ENCODE peak calls at places on chromosomes 16 and 17, in ten cellular contexts. G is testis, X is IMR-90, Q is A549, W is heart left ventricle, E is stomach, S is prostate gland, J is gastrocnemius medialis, I is sigmoid colon, A is tibial nerve. R is an unnamed sample. For H3K4me1, the result is how much of the 10 kb centered on the place peaks cover.

GRCh38 chr17:76394166-76394565 is 9.8 kb downstream of the SPHK1 start:
- DNase-seq in G (no peak), X (no peak), Q (no peak), W (no peak), E (no peak), S (no peak), J (no peak), I (no peak), A (no peak), R (no peak)

GRCh38 chr16:85767569-85767968 is 16.7 kb upstream of the C16orf74 start:
- DNase-seq in G (no peak), X (peak), Q (peak), W (no peak), E (no peak), S (no peak), J (no peak), I (no peak), A (no peak), R (no peak)

GRCh38 chr17:15490634-15491261 is 23.3 kb upstream of the CDRT4 start:
- DNase-seq in G (peak), X (peak), Q (no peak), W (peak), E (no peak), S (no peak), J (peak), I (peak), A (peak), R (peak)

GRCh38 chr17:11848330-11848729 is 148.9 kb downstream of the ZNF18 start:
- DNase-seq in G (no peak), X (no peak), Q (no peak), W (no peak), E (no peak), S (no peak), J (no peak), I (no peak), A (no peak), R (no peak)

GRCh38 chr17:9472094-9472493 is 103.5 kb downstream of the STX8 start:
- DNase-seq in G (no peak), X (peak), Q (no peak), W (no peak), E (no peak), S (no peak), J (no peak), I (no peak), A (no peak), R (no peak)

GRCh38 chr17:33433581-33433980 is 140.5 kb upstream of the ASIC2 start:
- DNase-seq in G (no peak), X (no peak), Q (no peak), W (no peak), E (no peak), S (no peak), J (no peak), I (no peak), A (no peak), R (no peak)

GRCh38 chr17:39623356-39623950 is 3.3 kb upstream of the PPP1R1B start:
- DNase-seq in G (peak), X (peak), Q (peak), W (peak), E (peak), S (peak), J (peak), I (peak), A (peak), R (peak)

GRCh38 chr17:75771334-75772281 is 6.6 kb upstream of the GALK1 start:
- DNase-seq in G (no peak), X (peak), Q (no peak), W (no peak), E (no peak), S (no peak), J (no peak), I (peak), A (no peak), R (peak)

GRCh38 chr16:18966791-18967190 is 16.9 kb upstream of the TMC7 start:
- DNase-seq in G (no peak), X (no peak), Q (no peak), W (no peak), E (no peak), S (no peak), J (no peak), I (no peak), A (no peak), R (no peak)

GRCh38 chr17:63695889-63696288 is 4.0 kb downstream of the LIMD2 start:
- DNase-seq in G (no peak), X (no peak), Q (no peak), W (no peak), E (no peak), S (no peak), J (no peak), I (no peak), A (no peak), R (no peak)

GRCh38 chr17:4833941-4834501 is 881 bp downstream of the MINK1 start:
- DNase-seq in G (peak), X (peak), Q (no peak), W (no peak), E (no peak), S (no peak), J (no peak), I (peak), A (no peak), R (peak)

GRCh38 chr16:66740533-66740932 is 10.9 kb downstream of the DYNC1LI2 start:
- DNase-seq in G (no peak), X (no peak), Q (no peak), W (no peak), E (peak), S (no peak), J (no peak), I (no peak), A (no peak), R (peak)

GRCh38 chr17:6172642-6173330 is 102.6 kb downstream of the WSCD1 start:
- DNase-seq in G (no peak), X (no peak), Q (no peak), W (no peak), E (no peak), S (no peak), J (no peak), I (no peak), A (no peak), R (no peak)

GRCh38 chr17:41907633-41908539 is 10.9 kb downstream of the ACLY start:
- DNase-seq in G (no peak), X (peak), Q (peak), W (no peak), E (no peak), S (no peak), J (no peak), I (no peak), A (no peak), R (peak)

GRCh38 chr17:50565559-50566350 is 5.2 kb downstream of the CACNA1G start:
- DNase-seq in G (no peak), X (peak), Q (peak), W (no peak), E (no peak), S (no peak), J (no peak), I (no peak), A (no peak), R (no peak)

GRCh38 chr17:55795098-55795497 is 44.2 kb downstream of the PCTP start:
- DNase-seq in G (no peak), X (no peak), Q (no peak), W (no peak), E (no peak), S (no peak), J (no peak), I (no peak), A (no peak), R (no peak)

GRCh38 chr17:73694491-73694890 is 50.2 kb upstream of the SDK2 start:
- DNase-seq in G (no peak), X (no peak), Q (no peak), W (no peak), E (no peak), S (no peak), J (no peak), I (no peak), A (no peak), R (no peak)

GRCh38 chr16:11224894-11225676 is 30.9 kb downstream of the SOCS1 start:
- DNase-seq in G (no peak), X (peak), Q (no peak), W (peak), E (peak), S (no peak), J (peak), I (no peak), A (no peak), R (peak)

GRCh38 chr16:30166202-30166902 is 17.1 kb upstream of the CORO1A start:
- DNase-seq in G (no peak), X (no peak), Q (no peak), W (no peak), E (no peak), S (no peak), J (no peak), I (no peak), A (no peak), R (no peak)

GRCh38 chr16:20850981-20851380 is 44.7 kb downstream of the REXO5 start:
- DNase-seq in G (no peak), X (peak), Q (no peak), W (no peak), E (no peak), S (no peak), J (peak), I (no peak), A (no peak), R (no peak)

GRCh38 chr16:20854963-20855362 is 45.2 kb downstream of the DCUN1D3 start:
- DNase-seq in G (no peak), X (no peak), Q (no peak), W (no peak), E (no peak), S (no peak), J (no peak), I (no peak), A (no peak), R (no peak)

GRCh38 chr16:20851601-20852000 is 45.3 kb downstream of the REXO5 start:
- DNase-seq in G (peak), X (peak), Q (peak), W (peak), E (peak), S (peak), J (peak), I (peak), A (peak), R (peak)

GRCh38 chr16:20853981-20854620 is 46.1 kb downstream of the DCUN1D3 start:
- DNase-seq in G (no peak), X (no peak), Q (no peak), W (no peak), E (no peak), S (no peak), J (no peak), I (no peak), A (no peak), R (no peak)

GRCh38 chr16:20853076-20853597 is 46.8 kb downstream of the REXO5 start:
- DNase-seq in G (no peak), X (no peak), Q (no peak), W (no peak), E (no peak), S (no peak), J (no peak), I (no peak), A (no peak), R (no peak)
- H3K4me1 ChIP-seq in G (under half), X (under half), Q (half or more), W (half or more), E (under half), S (under half), J (under half), I (under half), A (half or more), R (under half)

DNA sequence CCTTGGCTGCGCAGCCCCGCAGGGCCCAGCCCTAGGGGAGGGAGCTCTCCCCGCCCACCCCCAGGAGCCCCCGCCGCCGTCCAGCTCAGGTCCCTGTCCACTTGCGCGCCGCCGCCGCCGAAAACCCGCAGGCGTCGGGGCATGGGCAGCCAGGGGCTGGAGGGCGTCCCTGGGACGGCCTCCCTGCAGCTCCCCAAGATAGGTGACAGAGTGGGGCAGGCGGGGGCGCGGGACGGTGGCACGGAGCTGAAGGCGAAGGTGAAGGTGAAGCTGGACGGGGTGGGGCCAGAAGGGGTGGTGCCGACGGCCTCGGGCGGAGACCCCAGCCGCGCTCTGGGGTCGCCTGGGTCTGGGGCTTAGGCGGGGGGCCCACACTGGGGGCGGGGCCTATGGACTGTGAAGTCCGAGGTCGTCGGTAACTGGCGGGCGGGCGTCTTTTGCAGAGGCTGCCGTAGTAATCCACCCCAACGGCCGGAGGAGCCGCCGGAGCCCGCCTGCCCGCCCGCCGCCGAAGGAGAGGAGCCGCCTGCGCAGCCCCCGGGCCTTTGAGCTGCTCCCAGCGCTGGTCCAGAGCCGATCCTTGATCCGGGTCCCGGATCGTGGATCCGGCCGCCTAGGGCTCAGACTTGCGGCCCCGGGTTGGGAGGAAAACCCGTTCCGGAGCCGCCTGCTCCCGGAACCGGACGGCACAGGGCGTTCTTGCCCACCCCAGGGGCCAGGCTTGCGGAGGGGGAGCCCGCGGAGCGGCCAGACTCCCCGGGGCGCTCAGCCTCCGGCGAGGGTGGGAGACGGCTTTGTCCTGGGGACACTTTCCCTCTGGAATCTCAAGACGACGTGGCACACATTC is 27.0 kb downstream of the SREBF1 start:
- DNase-seq in G (peak), X (no peak), Q (no peak), W (peak), E (no peak), S (peak), J (no peak), I (peak), A (peak), R (no peak)
- H3K4me3 ChIP-seq in G (peak), X (no peak), Q (no peak), W (peak), E (peak), S (peak), J (peak), I (peak), A (peak), R (no peak)

GRCh38 chr17:29179232-29180036 is 764 bp downstream of the MYO18A start:
- DNase-seq in G (peak), X (no peak), Q (peak), W (peak), E (peak), S (peak), J (no peak), I (no peak), A (no peak), R (peak)
- TF ChIP-seq POLR2A in G (no peak), X (no peak), Q (peak), W (no peak), E (no peak), S (peak), J (no peak), I (peak), A (no peak), R (peak)

GRCh38 chr17:65177901-65178300 is 40.7 kb downstream of the RGS9 start:
- DNase-seq in G (no peak), X (peak), Q (no peak), W (no peak), E (no peak), S (no peak), J (no peak), I (no peak), A (no peak), R (no peak)

GRCh38 chr17:65182233-65182632 is 45.1 kb downstream of the RGS9 start:
- DNase-seq in G (no peak), X (no peak), Q (no peak), W (no peak), E (no peak), S (no peak), J (no peak), I (no peak), A (no peak), R (no peak)

GRCh38 chr17:65184235-65184959 is 47.2 kb downstream of the RGS9 start:
- DNase-seq in G (no peak), X (no peak), Q (no peak), W (no peak), E (no peak), S (no peak), J (no peak), I (no peak), A (no peak), R (no peak)

GRCh38 chr17:65183736-65184135 is 46.6 kb downstream of the RGS9 start:
- DNase-seq in G (no peak), X (peak), Q (peak), W (no peak), E (no peak), S (peak), J (no peak), I (no peak), A (no peak), R (no peak)

GRCh38 chr17:65181237-65182061 is 44.3 kb downstream of the RGS9 start:
- DNase-seq in G (no peak), X (no peak), Q (no peak), W (no peak), E (no peak), S (no peak), J (no peak), I (no peak), A (no peak), R (no peak)
- H3K4me1 ChIP-seq in G (under half), X (under half), Q (under half), W (under half), E (under half), S (under half), J (under half), I (under half), A (under half), R (under half)